ENCODE peak calls at places on chromosomes 2 and 18, in nine cellular contexts. M is GM12878, X is sigmoid colon, B is hepatocyte, N is cardiac muscle cell, Y is HepG2, W is kidney, Q is thoracic aorta, S is IMR-90. H is an unnamed sample.

GRCh38 chr2:26640331-26640745 is 828 bp downstream of the CIB4 start:
- DNase-seq in Q (no peak), W (peak; percentile 82), N (peak; percentile 55), S (peak; percentile 39), M (no peak), B (peak; percentile 71), X (no peak), Y (peak; percentile 18), H (peak; percentile 80)

GRCh38 chr2:170815746-170816498 is 765 bp upstream of the GAD1 start:
- DNase-seq in X (no peak), B (peak; percentile 89), W (peak; percentile 79), M (no peak), Y (peak; percentile 68), S (peak; percentile 21), N (peak; percentile 89), Q (no peak), H (peak; percentile 73)

GRCh38 chr2:43269706-43270105 is 43.3 kb upstream of the ZFP36L2 start:
- DNase-seq in Q (peak; percentile 61), M (no peak), B (peak; percentile 64), N (peak; percentile 49), S (peak; percentile 81), X (peak; percentile 92), Y (no peak), W (no peak), H (peak; percentile 86)

GRCh38 chr18:10748641-10749040 is 222.8 kb downstream of the NAPG start:
- DNase-seq in Q (no peak), Y (no peak), M (no peak), B (no peak), N (no peak), X (no peak), W (no peak), S (peak; percentile 64), H (peak; percentile 32)

GRCh38 chr2:241201445-241202267 is 13.2 kb downstream of the ANO7 start:
- DNase-seq in N (no peak), Y (no peak), M (no peak), Q (no peak), X (no peak), S (no peak), B (no peak), W (no peak), H (no peak)

GRCh38 chr2:893311-893710 is 57.3 kb upstream of the SNTG2 start:
- DNase-seq in W (no peak), M (no peak), B (peak; percentile 68), Q (no peak), Y (no peak), X (no peak), N (peak; percentile 28), S (no peak), H (no peak)

GRCh38 chr2:206784559-206785353 is 19.4 kb downstream of the FASTKD2 start:
- DNase-seq in Y (no peak), B (no peak), Q (no peak), S (no peak), M (no peak), X (no peak), W (no peak), N (no peak), H (no peak)

GRCh38 chr2:241730679-241731293 is 3.6 kb upstream of the D2HGDH start:
- DNase-seq in B (no peak), Y (no peak), S (no peak), X (no peak), N (no peak), W (no peak), M (no peak), Q (no peak), H (no peak)

GRCh38 chr2:72291059-72291458 is 143.4 kb upstream of the CYP26B1 start:
- DNase-seq in W (no peak), S (peak; percentile 67), B (peak; percentile 10), X (no peak), Y (no peak), N (no peak), M (no peak), Q (no peak), H (peak; percentile 54)

GRCh38 chr2:40321822-40322221 is 130.1 kb downstream of the SLC8A1 start:
- DNase-seq in Q (no peak), Y (no peak), W (no peak), B (no peak), N (no peak), S (no peak), X (no peak), M (no peak), H (no peak)

GRCh38 chr18:23761941-23762340 is 72.7 kb downstream of the LAMA3 start:
- DNase-seq in Y (no peak), W (no peak), X (no peak), M (no peak), S (no peak), N (no peak), Q (no peak), B (no peak), H (no peak)

GRCh38 chr2:212736327-212736726 is 197.7 kb upstream of the ERBB4 start:
- DNase-seq in Y (no peak), S (no peak), M (no peak), X (no peak), N (no peak), W (no peak), Q (no peak), B (peak; percentile 45), H (no peak)

GRCh38 chr2:234823196-234823876 is 128.5 kb upstream of the SH3BP4 start:
- DNase-seq in S (no peak), X (peak; percentile 77), M (no peak), Q (no peak), B (no peak), Y (no peak), N (no peak), W (no peak), H (no peak)

GRCh38 chr2:216713691-216714411 is 18.5 kb upstream of the IGFBP5 start:
- DNase-seq in B (peak; percentile 64), W (no peak), S (peak; percentile 93), M (no peak), N (no peak), Y (no peak), Q (peak; percentile 60), X (peak; percentile 76), H (peak; percentile 92)

GRCh38 chr2:145186303-145186702 is 666.4 kb upstream of the ZEB2 start:
- DNase-seq in X (peak; percentile 69), S (peak; percentile 23), N (no peak), Y (no peak), W (no peak), M (no peak), Q (no peak), B (no peak), H (peak; percentile 36)

GRCh38 chr2:146818122-146818521 is 1026.7 kb upstream of the ACVR2A start:
- DNase-seq in S (peak; percentile 5), N (no peak), X (no peak), W (no peak), B (no peak), M (no peak), Q (no peak), Y (no peak), H (no peak)

GRCh38 chr2:231371430-231372054 is 24.0 kb upstream of the B3GNT7 start:
- DNase-seq in B (no peak), Q (no peak), W (peak; percentile 74), S (no peak), M (no peak), X (no peak), Y (no peak), N (no peak), H (no peak)

GRCh38 chr2:126634273-126634861 is 21.6 kb upstream of the GYPC start:
- DNase-seq in N (no peak), W (no peak), X (no peak), B (peak; percentile 34), M (no peak), Q (no peak), S (peak; percentile 17), Y (no peak), H (no peak)

GRCh38 chr18:23204589-23205235 is 69.4 kb downstream of the CABLES1 start:
- DNase-seq in X (no peak), B (no peak), Y (no peak), W (no peak), Q (no peak), M (no peak), N (no peak), S (no peak), H (no peak)

GRCh38 chr2:239163306-239164070 is 237.3 kb downstream of the HDAC4 start:
- DNase-seq in N (no peak), M (no peak), Y (no peak), S (no peak), B (no peak), W (peak; percentile 58), Q (no peak), X (peak; percentile 62), H (no peak)

GRCh38 chr2:127901339-127902072 is 15.8 kb upstream of the AMMECR1L start:
- DNase-seq in Y (no peak), M (no peak), B (peak; percentile 42), N (no peak), Q (no peak), W (peak; percentile 83), X (peak; percentile 92), S (peak; percentile 30), H (peak; percentile 3)

GRCh38 chr2:85326406-85326945 is 1.3 kb downstream of the TGOLN2 start:
- DNase-seq in N (no peak), Y (peak; percentile 52), X (no peak), M (no peak), S (peak; percentile 43), W (no peak), B (no peak), Q (no peak), H (peak; percentile 30)
- H3K4me1 ChIP-seq in N (peaks cover 27% of the 10 kb centered on the region), Y (peaks cover 48% of the 10 kb centered on the region), X (peaks cover 41% of the 10 kb centered on the region), M (peaks cover 14% of the 10 kb centered on the region), S (peaks cover 7% of the 10 kb centered on the region), W (peaks cover 14% of the 10 kb centered on the region), B (peaks cover 15% of the 10 kb centered on the region), Q (peaks cover 36% of the 10 kb centered on the region), H (peaks cover 50% of the 10 kb centered on the region)

GRCh38 chr18:26021061-26021754 is 69.2 kb downstream of the SS18 start:
- DNase-seq in S (no peak), M (no peak), Q (no peak), B (no peak), N (peak; percentile 51), X (no peak), Y (no peak), W (no peak), H (no peak)
- H3K36me3 ChIP-seq in S (peaks cover 20% of the 10 kb centered on the region), M (peaks cover 5% of the 10 kb centered on the region), Q (peaks cover 28% of the 10 kb centered on the region), B (no peaks in the 10 kb centered on the region), N (peaks cover 43% of the 10 kb centered on the region), X (peaks cover 35% of the 10 kb centered on the region), Y (peaks cover 59% of the 10 kb centered on the region), W (peaks cover 17% of the 10 kb centered on the region), H (peaks cover 91% of the 10 kb centered on the region)

GRCh38 chr18:8799593-8799992 is 94.2 kb downstream of the MTCL1 start:
- DNase-seq in M (no peak), X (no peak), Y (no peak), Q (no peak), S (peak; percentile 63), B (no peak), N (no peak), W (no peak), H (peak; percentile 27)
- H3K4me1 ChIP-seq in M (no peaks in the 10 kb centered on the region), X (peaks cover 67% of the 10 kb centered on the region), Y (peaks cover 35% of the 10 kb centered on the region), Q (peaks cover 18% of the 10 kb centered on the region), S (peaks cover 47% of the 10 kb centered on the region), B (peaks cover 33% of the 10 kb centered on the region), N (peaks cover 16% of the 10 kb centered on the region), W (peaks cover 7% of the 10 kb centered on the region), H (peaks cover 53% of the 10 kb centered on the region)

DNA sequence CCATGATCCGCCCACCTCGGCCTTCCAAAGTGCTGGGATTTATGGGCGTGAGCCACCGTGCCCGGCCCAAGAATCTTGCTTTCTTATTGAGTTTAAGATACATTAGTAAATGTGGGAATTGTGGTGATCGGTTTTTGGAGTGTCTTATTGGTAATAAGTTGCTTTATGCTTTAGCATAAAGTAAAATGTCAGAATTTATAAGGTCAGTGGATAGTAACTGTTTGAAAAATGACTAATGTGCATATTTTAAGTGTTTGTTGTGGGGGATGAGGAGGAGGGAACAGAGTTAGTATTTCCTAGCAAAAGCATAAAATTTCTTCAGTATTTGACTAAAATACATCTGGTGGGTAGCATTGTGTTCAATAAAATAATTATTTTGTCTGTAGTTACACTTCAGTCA is 77.4 kb downstream of the SLC39A10 start:
- DNase-seq in N (no peak), M (no peak), X (no peak), W (no peak), S (no peak), Q (no peak), B (no peak), Y (no peak), H (peak; percentile 43)
- H3K36me3 ChIP-seq in N (peaks cover 15% of the 10 kb centered on the region), M (no peaks in the 10 kb centered on the region), X (no peaks in the 10 kb centered on the region), W (peaks cover 3% of the 10 kb centered on the region), S (peaks cover 10% of the 10 kb centered on the region), Q (peaks cover 8% of the 10 kb centered on the region), B (peaks cover 4% of the 10 kb centered on the region), Y (peaks cover 6% of the 10 kb centered on the region), H (peaks cover 20% of the 10 kb centered on the region)